ENCODE peak calls at places on chromosomes 6 and 20, in ten cellular contexts. C, Z, D, I, H, P, A, R, B and Q are unnamed samples.

GRCh38 chr6:138685257-138685656 is 88.3 kb upstream of the CCDC28A start:
- DNase-seq in A (no peak), C (no peak), I (no peak), H (no peak), P (no peak), Z (no peak), B (no peak), R (no peak), D (no peak), Q (no peak)

GRCh38 chr6:169861431-169862045 is 110.1 kb downstream of the ERMARD start:
- DNase-seq in B (no peak), A (no peak), H (no peak), R (no peak), P (no peak), I (no peak), D (no peak), Z (no peak), C (no peak), Q (no peak)

GRCh38 chr6:151437401-151437800 is 14.5 kb downstream of the RMND1 start:
- DNase-seq in A (no peak), C (peak; percentile 50), I (no peak), D (no peak), Z (peak; percentile 14), R (no peak), B (no peak), P (no peak), H (peak; percentile 40), Q (no peak)

GRCh38 chr20:36362978-36363713 is 57.0 kb downstream of the DLGAP4 start:
- DNase-seq in C (no peak), I (no peak), D (no peak), R (no peak), B (no peak), H (no peak), A (no peak), P (no peak), Z (no peak), Q (no peak)

GRCh38 chr6:17101422-17102257 is at the start of gene STMND1:
- DNase-seq in B (peak; percentile 27), I (peak; percentile 43), Z (peak; percentile 45), C (peak; percentile 70), P (peak; percentile 61), H (peak; percentile 22), D (peak; percentile 63), R (peak; percentile 64), A (no peak), Q (peak; percentile 28)

GRCh38 chr6:92479821-92480220 is 939.5 kb downstream of the EPHA7 start:
- DNase-seq in B (no peak), H (peak; percentile 41), Z (peak; percentile 1), I (no peak), C (no peak), P (no peak), D (no peak), R (no peak), A (no peak), Q (no peak)

GRCh38 chr20:57807418-57808265 is 97.8 kb upstream of the PMEPA1 start:
- DNase-seq in Z (no peak), R (no peak), H (peak; percentile 24), A (no peak), P (no peak), B (no peak), I (no peak), D (no peak), C (no peak), Q (no peak)

GRCh38 chr6:134007077-134007476 is 45.3 kb downstream of the SLC2A12 start:
- DNase-seq in B (no peak), P (no peak), I (no peak), Z (no peak), C (peak; percentile 50), D (no peak), H (no peak), R (peak; percentile 69), A (no peak), Q (no peak)

GRCh38 chr20:60087563-60088105 is 129.4 kb downstream of the CDH26 start:
- DNase-seq in P (no peak), A (no peak), H (no peak), D (no peak), B (peak; percentile 27), Z (peak; percentile 33), C (no peak), R (no peak), I (no peak), Q (no peak)

GRCh38 chr20:58709013-58709702 is 16.6 kb downstream of the NPEPL1 start:
- DNase-seq in D (no peak), P (no peak), H (no peak), C (no peak), I (peak; percentile 12), Z (no peak), A (no peak), R (no peak), B (no peak), Q (no peak)

GRCh38 chr6:108850669-108851467 is 2.6 kb downstream of the ARMC2 start:
- DNase-seq in I (no peak), D (no peak), R (peak; percentile 74), C (no peak), P (no peak), Z (peak; percentile 19), A (no peak), B (no peak), H (no peak), Q (peak; percentile 73)

GRCh38 chr6:42451595-42452170 is at the start of gene TRERF1:
- DNase-seq in I (peak; percentile 62), H (peak; percentile 64), D (peak; percentile 85), A (no peak), B (peak; percentile 74), C (peak; percentile 73), P (peak; percentile 68), R (peak; percentile 56), Z (peak; percentile 76), Q (peak; percentile 54)

GRCh38 chr20:6265204-6265904 is 142.5 kb upstream of the FERMT1 start:
- DNase-seq in A (no peak), B (peak; percentile 35), I (no peak), C (peak; percentile 72), D (peak; percentile 42), P (no peak), H (peak; percentile 85), Z (peak; percentile 92), R (no peak), Q (no peak)

GRCh38 chr20:45041464-45042337 is 59.2 kb downstream of the KCNS1 start:
- DNase-seq in H (peak; percentile 52), B (peak; percentile 16), P (no peak), C (peak; percentile 80), I (no peak), A (no peak), Z (peak; percentile 62), R (no peak), D (no peak), Q (no peak)

GRCh38 chr6:127592964-127593363 is 16.0 kb downstream of the C6orf58 start:
- DNase-seq in A (no peak), D (no peak), B (no peak), H (no peak), I (no peak), Z (no peak), R (no peak), P (no peak), C (no peak), Q (no peak)

GRCh38 chr20:31693987-31694661 is 28.5 kb downstream of the BCL2L1 start:
- DNase-seq in R (no peak), Z (no peak), C (peak; percentile 5), D (peak; percentile 56), H (no peak), P (no peak), I (no peak), A (no peak), B (no peak), Q (no peak)

GRCh38 chr6:13508711-13509705 is 21.6 kb upstream of the GFOD1 start:
- DNase-seq in H (peak; percentile 90), D (no peak), C (peak; percentile 56), A (no peak), R (no peak), B (no peak), I (no peak), P (no peak), Z (peak; percentile 70), Q (no peak)

DNA sequence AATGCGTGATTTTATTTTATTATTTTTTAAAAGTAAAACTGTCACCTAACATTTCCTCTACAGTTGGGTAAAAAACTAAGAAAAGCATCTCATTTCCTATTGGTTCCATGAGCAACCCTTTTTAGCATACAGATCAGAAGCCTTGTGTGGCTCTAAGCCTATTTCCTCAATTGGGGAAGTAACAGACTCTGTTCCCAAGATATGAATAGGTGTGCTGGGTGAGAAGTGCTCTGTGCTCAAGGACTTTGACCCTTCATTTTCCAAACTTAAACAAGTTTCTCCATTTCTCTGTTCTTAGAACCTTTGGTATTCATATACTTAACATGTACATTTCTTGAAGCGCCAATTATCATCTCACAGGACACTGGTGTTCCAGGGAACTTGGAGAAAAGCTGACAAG is 24.1 kb downstream of the CARMIL1 start:
- DNase-seq in D (no peak), P (no peak), R (no peak), C (no peak), I (no peak), B (no peak), H (no peak), Z (no peak), A (no peak), Q (no peak)
- H3K27ac ChIP-seq in D (no peak overlapping the region), P (no peak overlapping the region), R (peak overlapping the region; percentile 49), C (no peak overlapping the region), I (no peak overlapping the region), B (peak overlapping the region; percentile 51), H (no peak overlapping the region), Z (peak overlapping the region; percentile 7), A (no peak overlapping the region), Q (no peak overlapping the region)

GRCh38 chr20:10594286-10594868 is 79.4 kb downstream of the JAG1 start:
- DNase-seq in A (no peak), B (no peak), R (no peak), Z (no peak), D (no peak), H (no peak), C (peak; percentile 94), P (no peak), I (no peak), Q (no peak)
- H3K4me1 ChIP-seq in A (no peaks in the 10 kb centered on the region), B (peaks cover 88% of the 10 kb centered on the region), R (peaks cover 15% of the 10 kb centered on the region), Z (no peaks in the 10 kb centered on the region), D (peaks cover 15% of the 10 kb centered on the region), H (peaks cover 26% of the 10 kb centered on the region), C (peaks cover 89% of the 10 kb centered on the region), P (no peaks in the 10 kb centered on the region), I (no peaks in the 10 kb centered on the region), Q (peaks cover 22% of the 10 kb centered on the region)

GRCh38 chr6:137487947-137488735 is 6.1 kb downstream of the OLIG3 start:
- DNase-seq in H (no peak), B (no peak), A (no peak), Z (no peak), I (no peak), D (peak; percentile 46), P (no peak), R (no peak), C (no peak), Q (no peak)
- H3K4me3 ChIP-seq in H (no peak overlapping the region), B (no peak overlapping the region), A (peak overlapping the region; percentile 38), Z (no peak overlapping the region), I (no peak overlapping the region), D (peak overlapping the region; percentile 37), P (peak overlapping the region; percentile 42), R (peak overlapping the region; percentile 31), C (no peak overlapping the region), Q (no peak overlapping the region)

DNA sequence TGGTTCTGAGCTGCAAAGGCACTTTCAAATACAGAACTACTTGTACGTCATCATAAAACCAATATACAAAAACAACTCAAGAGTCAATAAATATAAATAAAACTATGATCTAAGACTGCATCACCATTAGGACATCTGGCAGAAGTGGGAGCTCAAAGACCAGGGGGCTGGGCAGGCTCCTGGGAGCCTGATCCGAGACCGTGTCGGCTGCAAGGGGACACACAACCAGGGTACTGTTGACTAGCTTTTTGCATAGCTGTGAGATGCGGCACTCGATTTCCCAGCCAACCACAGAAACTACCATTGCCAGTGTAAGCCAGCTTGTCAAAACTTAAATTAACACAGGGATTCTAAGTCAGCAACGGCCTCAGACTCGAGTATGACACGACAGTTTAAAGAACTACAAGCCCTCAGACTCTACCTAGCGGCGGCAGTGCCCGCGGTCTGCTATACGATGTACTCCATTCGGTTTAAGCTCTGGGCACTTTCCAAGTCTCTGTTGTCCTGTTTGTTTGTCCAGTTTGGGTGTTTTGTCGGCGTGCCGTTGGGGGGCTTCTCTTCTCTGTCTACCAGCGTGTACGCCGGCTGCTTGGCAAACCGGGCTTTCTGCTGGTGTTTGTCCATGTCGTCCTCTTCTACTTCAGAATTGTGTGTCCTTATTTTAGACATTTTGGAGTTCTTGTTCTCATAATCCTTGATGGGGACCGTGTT is 34.6 kb downstream of the JAG1 start:
- DNase-seq in B (no peak), A (no peak), C (no peak), D (peak; percentile 51), P (no peak), H (no peak), Z (no peak), R (no peak), I (no peak), Q (no peak)
- H3K27ac ChIP-seq in B (no peak overlapping the region), A (peak overlapping the region; percentile 45), C (no peak overlapping the region), D (peak overlapping the region; percentile 86), P (peak overlapping the region; percentile 48), H (peak overlapping the region; percentile 63), Z (peak overlapping the region; percentile 51), R (peak overlapping the region; percentile 8), I (no peak overlapping the region), Q (no peak overlapping the region)